ENCODE peak calls at places on chromosomes 4 and X, in ten cellular contexts. One of them, this sample, is unnamed.

GRCh38 chr4:61277785-61278184 is 77.7 kb downstream of the ADGRL3 start:
- DNase-seq in colonic mucosa: no peak
- DNase-seq in activated CD4-positive, alpha-beta T cell treated with anti-CD3 and anti-CD28 coated beads, Interleukin-2, amount 10 ng/mL, durations not matched to agents 7 days and 5 days: no peak
- DNase-seq in activated gamma-delta T cell treated with anti-CD3 and anti-CD28 coated beads, Interleukin-2, amount 50 U/mL, for 16 hours: no peak
- DNase-seq in mesenchymal stem cell: no peak
- DNase-seq in foreskin fibroblast: no peak
- DNase-seq in activated T-helper 1 cell treated with anti-CD3 and anti-CD28 coated beads, Interleukin-2, amount 50 U/mL, for 16 hours: no peak
- DNase-seq in AG09319: no peak
- DNase-seq in dermis microvascular lymphatic vessel endothelial cell: no peak
- DNase-seq in ascending aorta: no peak
- DNase-seq in this sample: no peak

GRCh38 chrX:19904778-19905367 is 17.5 kb upstream of the SH3KBP1 start:
- DNase-seq in colonic mucosa: no peak
- DNase-seq in activated CD4-positive, alpha-beta T cell treated with anti-CD3 and anti-CD28 coated beads, Interleukin-2, amount 10 ng/mL, durations not matched to agents 7 days and 5 days: peak; percentile 15
- DNase-seq in activated gamma-delta T cell treated with anti-CD3 and anti-CD28 coated beads, Interleukin-2, amount 50 U/mL, for 16 hours: no peak
- DNase-seq in mesenchymal stem cell: peak; percentile 45
- DNase-seq in foreskin fibroblast: no peak
- DNase-seq in activated T-helper 1 cell treated with anti-CD3 and anti-CD28 coated beads, Interleukin-2, amount 50 U/mL, for 16 hours: no peak
- DNase-seq in AG09319: no peak
- DNase-seq in dermis microvascular lymphatic vessel endothelial cell: peak; percentile 48
- DNase-seq in ascending aorta: no peak
- DNase-seq in this sample: peak; percentile 22

GRCh38 chr4:39587881-39588280 is 50.8 kb downstream of the SMIM14 start:
- DNase-seq in colonic mucosa: no peak
- DNase-seq in activated CD4-positive, alpha-beta T cell treated with anti-CD3 and anti-CD28 coated beads, Interleukin-2, amount 10 ng/mL, durations not matched to agents 7 days and 5 days: no peak
- DNase-seq in activated gamma-delta T cell treated with anti-CD3 and anti-CD28 coated beads, Interleukin-2, amount 50 U/mL, for 16 hours: no peak
- DNase-seq in mesenchymal stem cell: peak; percentile 69
- DNase-seq in foreskin fibroblast: peak; percentile 65
- DNase-seq in activated T-helper 1 cell treated with anti-CD3 and anti-CD28 coated beads, Interleukin-2, amount 50 U/mL, for 16 hours: no peak
- DNase-seq in AG09319: no peak
- DNase-seq in dermis microvascular lymphatic vessel endothelial cell: peak; percentile 66
- DNase-seq in ascending aorta: no peak
- DNase-seq in this sample: no peak

GRCh38 chr4:155948541-155948940 is 5.1 kb downstream of the CTSO start:
- DNase-seq in colonic mucosa: no peak
- DNase-seq in activated CD4-positive, alpha-beta T cell treated with anti-CD3 and anti-CD28 coated beads, Interleukin-2, amount 10 ng/mL, durations not matched to agents 7 days and 5 days: no peak
- DNase-seq in activated gamma-delta T cell treated with anti-CD3 and anti-CD28 coated beads, Interleukin-2, amount 50 U/mL, for 16 hours: no peak
- DNase-seq in mesenchymal stem cell: no peak
- DNase-seq in foreskin fibroblast: no peak
- DNase-seq in activated T-helper 1 cell treated with anti-CD3 and anti-CD28 coated beads, Interleukin-2, amount 50 U/mL, for 16 hours: no peak
- DNase-seq in AG09319: no peak
- DNase-seq in dermis microvascular lymphatic vessel endothelial cell: no peak
- DNase-seq in ascending aorta: no peak
- DNase-seq in this sample: no peak

GRCh38 chr4:75920327-75920726 is 18.1 kb upstream of the PPEF2 start:
- DNase-seq in colonic mucosa: peak; percentile 50
- DNase-seq in activated CD4-positive, alpha-beta T cell treated with anti-CD3 and anti-CD28 coated beads, Interleukin-2, amount 10 ng/mL, durations not matched to agents 7 days and 5 days: no peak
- DNase-seq in activated gamma-delta T cell treated with anti-CD3 and anti-CD28 coated beads, Interleukin-2, amount 50 U/mL, for 16 hours: no peak
- DNase-seq in mesenchymal stem cell: no peak
- DNase-seq in foreskin fibroblast: no peak
- DNase-seq in activated T-helper 1 cell treated with anti-CD3 and anti-CD28 coated beads, Interleukin-2, amount 50 U/mL, for 16 hours: no peak
- DNase-seq in AG09319: no peak
- DNase-seq in dermis microvascular lymphatic vessel endothelial cell: no peak
- DNase-seq in ascending aorta: no peak
- DNase-seq in this sample: no peak

GRCh38 chr4:82754546-82755165 is 43.9 kb downstream of the SCD5 start:
- DNase-seq in colonic mucosa: no peak
- DNase-seq in activated CD4-positive, alpha-beta T cell treated with anti-CD3 and anti-CD28 coated beads, Interleukin-2, amount 10 ng/mL, durations not matched to agents 7 days and 5 days: no peak
- DNase-seq in activated gamma-delta T cell treated with anti-CD3 and anti-CD28 coated beads, Interleukin-2, amount 50 U/mL, for 16 hours: no peak
- DNase-seq in mesenchymal stem cell: no peak
- DNase-seq in foreskin fibroblast: no peak
- DNase-seq in activated T-helper 1 cell treated with anti-CD3 and anti-CD28 coated beads, Interleukin-2, amount 50 U/mL, for 16 hours: no peak
- DNase-seq in AG09319: no peak
- DNase-seq in dermis microvascular lymphatic vessel endothelial cell: no peak
- DNase-seq in ascending aorta: peak; percentile 18
- DNase-seq in this sample: no peak

GRCh38 chrX:70664726-70665125 is 220.1 kb downstream of the DLG3 start:
- DNase-seq in colonic mucosa: no peak
- DNase-seq in activated CD4-positive, alpha-beta T cell treated with anti-CD3 and anti-CD28 coated beads, Interleukin-2, amount 10 ng/mL, durations not matched to agents 7 days and 5 days: peak; percentile 21
- DNase-seq in activated gamma-delta T cell treated with anti-CD3 and anti-CD28 coated beads, Interleukin-2, amount 50 U/mL, for 16 hours: no peak
- DNase-seq in mesenchymal stem cell: peak; percentile 33
- DNase-seq in foreskin fibroblast: peak; percentile 2
- DNase-seq in activated T-helper 1 cell treated with anti-CD3 and anti-CD28 coated beads, Interleukin-2, amount 50 U/mL, for 16 hours: no peak
- DNase-seq in AG09319: peak; percentile 2
- DNase-seq in dermis microvascular lymphatic vessel endothelial cell: peak; percentile 31
- DNase-seq in ascending aorta: no peak
- DNase-seq in this sample: no peak

GRCh38 chrX:143768976-143769375 is 48.4 kb upstream of the SPANXN2 start:
- DNase-seq in colonic mucosa: no peak
- DNase-seq in activated CD4-positive, alpha-beta T cell treated with anti-CD3 and anti-CD28 coated beads, Interleukin-2, amount 10 ng/mL, durations not matched to agents 7 days and 5 days: no peak
- DNase-seq in activated gamma-delta T cell treated with anti-CD3 and anti-CD28 coated beads, Interleukin-2, amount 50 U/mL, for 16 hours: no peak
- DNase-seq in mesenchymal stem cell: peak; percentile 10
- DNase-seq in foreskin fibroblast: no peak
- DNase-seq in activated T-helper 1 cell treated with anti-CD3 and anti-CD28 coated beads, Interleukin-2, amount 50 U/mL, for 16 hours: no peak
- DNase-seq in AG09319: no peak
- DNase-seq in dermis microvascular lymphatic vessel endothelial cell: no peak
- DNase-seq in ascending aorta: no peak
- DNase-seq in this sample: no peak

GRCh38 chr4:87209696-87210095 is 10.7 kb downstream of the KLHL8 start:
- DNase-seq in colonic mucosa: no peak
- DNase-seq in activated CD4-positive, alpha-beta T cell treated with anti-CD3 and anti-CD28 coated beads, Interleukin-2, amount 10 ng/mL, durations not matched to agents 7 days and 5 days: peak; percentile 25
- DNase-seq in activated gamma-delta T cell treated with anti-CD3 and anti-CD28 coated beads, Interleukin-2, amount 50 U/mL, for 16 hours: no peak
- DNase-seq in mesenchymal stem cell: no peak
- DNase-seq in foreskin fibroblast: no peak
- DNase-seq in activated T-helper 1 cell treated with anti-CD3 and anti-CD28 coated beads, Interleukin-2, amount 50 U/mL, for 16 hours: no peak
- DNase-seq in AG09319: no peak
- DNase-seq in dermis microvascular lymphatic vessel endothelial cell: no peak
- DNase-seq in ascending aorta: peak; percentile 75
- DNase-seq in this sample: no peak

GRCh38 chrX:17547658-17548057 is 172.7 kb downstream of the NHS start:
- DNase-seq in colonic mucosa: peak; percentile 67
- DNase-seq in activated CD4-positive, alpha-beta T cell treated with anti-CD3 and anti-CD28 coated beads, Interleukin-2, amount 10 ng/mL, durations not matched to agents 7 days and 5 days: no peak
- DNase-seq in activated gamma-delta T cell treated with anti-CD3 and anti-CD28 coated beads, Interleukin-2, amount 50 U/mL, for 16 hours: no peak
- DNase-seq in mesenchymal stem cell: peak; percentile 55
- DNase-seq in foreskin fibroblast: peak; percentile 77
- DNase-seq in activated T-helper 1 cell treated with anti-CD3 and anti-CD28 coated beads, Interleukin-2, amount 50 U/mL, for 16 hours: no peak
- DNase-seq in AG09319: peak; percentile 54
- DNase-seq in dermis microvascular lymphatic vessel endothelial cell: peak; percentile 88
- DNase-seq in ascending aorta: no peak
- DNase-seq in this sample: peak; percentile 82

GRCh38 chrX:16712116-16712824 is at the start of gene CTPS2:
- DNase-seq in colonic mucosa: peak; percentile 74
- DNase-seq in activated CD4-positive, alpha-beta T cell treated with anti-CD3 and anti-CD28 coated beads, Interleukin-2, amount 10 ng/mL, durations not matched to agents 7 days and 5 days: peak; percentile 35
- DNase-seq in activated gamma-delta T cell treated with anti-CD3 and anti-CD28 coated beads, Interleukin-2, amount 50 U/mL, for 16 hours: no peak
- DNase-seq in mesenchymal stem cell: peak; percentile 66
- DNase-seq in foreskin fibroblast: peak; percentile 54
- DNase-seq in activated T-helper 1 cell treated with anti-CD3 and anti-CD28 coated beads, Interleukin-2, amount 50 U/mL, for 16 hours: peak; percentile 6
- DNase-seq in AG09319: no peak
- DNase-seq in dermis microvascular lymphatic vessel endothelial cell: peak; percentile 42
- DNase-seq in ascending aorta: peak; percentile 81
- DNase-seq in this sample: peak; percentile 49

GRCh38 chr4:112099701-112100289 is 45.5 kb upstream of the FAM241A start:
- DNase-seq in colonic mucosa: no peak
- DNase-seq in activated CD4-positive, alpha-beta T cell treated with anti-CD3 and anti-CD28 coated beads, Interleukin-2, amount 10 ng/mL, durations not matched to agents 7 days and 5 days: no peak
- DNase-seq in activated gamma-delta T cell treated with anti-CD3 and anti-CD28 coated beads, Interleukin-2, amount 50 U/mL, for 16 hours: no peak
- DNase-seq in mesenchymal stem cell: peak; percentile 71
- DNase-seq in foreskin fibroblast: peak; percentile 28
- DNase-seq in activated T-helper 1 cell treated with anti-CD3 and anti-CD28 coated beads, Interleukin-2, amount 50 U/mL, for 16 hours: no peak
- DNase-seq in AG09319: no peak
- DNase-seq in dermis microvascular lymphatic vessel endothelial cell: peak; percentile 72
- DNase-seq in ascending aorta: no peak
- DNase-seq in this sample: no peak

GRCh38 chr4:20276848-20277247 is 25.1 kb downstream of the SLIT2 start:
- DNase-seq in colonic mucosa: no peak
- DNase-seq in activated CD4-positive, alpha-beta T cell treated with anti-CD3 and anti-CD28 coated beads, Interleukin-2, amount 10 ng/mL, durations not matched to agents 7 days and 5 days: no peak
- DNase-seq in activated gamma-delta T cell treated with anti-CD3 and anti-CD28 coated beads, Interleukin-2, amount 50 U/mL, for 16 hours: no peak
- DNase-seq in mesenchymal stem cell: no peak
- DNase-seq in foreskin fibroblast: no peak
- DNase-seq in activated T-helper 1 cell treated with anti-CD3 and anti-CD28 coated beads, Interleukin-2, amount 50 U/mL, for 16 hours: no peak
- DNase-seq in AG09319: no peak
- DNase-seq in dermis microvascular lymphatic vessel endothelial cell: no peak
- DNase-seq in ascending aorta: no peak
- DNase-seq in this sample: no peak

GRCh38 chr4:179989975-179990374 is 2253.2 kb upstream of the TENM3 start:
- DNase-seq in colonic mucosa: no peak
- DNase-seq in activated CD4-positive, alpha-beta T cell treated with anti-CD3 and anti-CD28 coated beads, Interleukin-2, amount 10 ng/mL, durations not matched to agents 7 days and 5 days: no peak
- DNase-seq in activated gamma-delta T cell treated with anti-CD3 and anti-CD28 coated beads, Interleukin-2, amount 50 U/mL, for 16 hours: no peak
- DNase-seq in mesenchymal stem cell: no peak
- DNase-seq in foreskin fibroblast: no peak
- DNase-seq in activated T-helper 1 cell treated with anti-CD3 and anti-CD28 coated beads, Interleukin-2, amount 50 U/mL, for 16 hours: no peak
- DNase-seq in AG09319: no peak
- DNase-seq in dermis microvascular lymphatic vessel endothelial cell: no peak
- DNase-seq in ascending aorta: no peak
- DNase-seq in this sample: no peak

GRCh38 chrX:103791233-103791632 is 14.6 kb downstream of the PLP1 start:
- DNase-seq in colonic mucosa: no peak
- DNase-seq in activated CD4-positive, alpha-beta T cell treated with anti-CD3 and anti-CD28 coated beads, Interleukin-2, amount 10 ng/mL, durations not matched to agents 7 days and 5 days: no peak
- DNase-seq in activated gamma-delta T cell treated with anti-CD3 and anti-CD28 coated beads, Interleukin-2, amount 50 U/mL, for 16 hours: no peak
- DNase-seq in mesenchymal stem cell: no peak
- DNase-seq in foreskin fibroblast: no peak
- DNase-seq in activated T-helper 1 cell treated with anti-CD3 and anti-CD28 coated beads, Interleukin-2, amount 50 U/mL, for 16 hours: no peak
- DNase-seq in AG09319: no peak
- DNase-seq in dermis microvascular lymphatic vessel endothelial cell: no peak
- DNase-seq in ascending aorta: no peak
- DNase-seq in this sample: no peak

GRCh38 chr4:56850910-56851309 is 29.4 kb upstream of the SPINK2 start:
- DNase-seq in colonic mucosa: no peak
- DNase-seq in activated CD4-positive, alpha-beta T cell treated with anti-CD3 and anti-CD28 coated beads, Interleukin-2, amount 10 ng/mL, durations not matched to agents 7 days and 5 days: no peak
- DNase-seq in activated gamma-delta T cell treated with anti-CD3 and anti-CD28 coated beads, Interleukin-2, amount 50 U/mL, for 16 hours: no peak
- DNase-seq in mesenchymal stem cell: no peak
- DNase-seq in foreskin fibroblast: no peak
- DNase-seq in activated T-helper 1 cell treated with anti-CD3 and anti-CD28 coated beads, Interleukin-2, amount 50 U/mL, for 16 hours: no peak
- DNase-seq in AG09319: no peak
- DNase-seq in dermis microvascular lymphatic vessel endothelial cell: no peak
- DNase-seq in ascending aorta: no peak
- DNase-seq in this sample: no peak

GRCh38 chrX:46597208-46597607 is 23.6 kb downstream of the CHST7 start:
- DNase-seq in colonic mucosa: no peak
- DNase-seq in activated CD4-positive, alpha-beta T cell treated with anti-CD3 and anti-CD28 coated beads, Interleukin-2, amount 10 ng/mL, durations not matched to agents 7 days and 5 days: no peak
- DNase-seq in activated gamma-delta T cell treated with anti-CD3 and anti-CD28 coated beads, Interleukin-2, amount 50 U/mL, for 16 hours: no peak
- DNase-seq in mesenchymal stem cell: no peak
- DNase-seq in foreskin fibroblast: no peak
- DNase-seq in activated T-helper 1 cell treated with anti-CD3 and anti-CD28 coated beads, Interleukin-2, amount 50 U/mL, for 16 hours: no peak
- DNase-seq in AG09319: no peak
- DNase-seq in dermis microvascular lymphatic vessel endothelial cell: no peak
- DNase-seq in ascending aorta: no peak
- DNase-seq in this sample: no peak

GRCh38 chr4:144650311-144650820 is 4.4 kb downstream of the HHIP start:
- DNase-seq in colonic mucosa: no peak
- DNase-seq in activated CD4-positive, alpha-beta T cell treated with anti-CD3 and anti-CD28 coated beads, Interleukin-2, amount 10 ng/mL, durations not matched to agents 7 days and 5 days: no peak
- DNase-seq in activated gamma-delta T cell treated with anti-CD3 and anti-CD28 coated beads, Interleukin-2, amount 50 U/mL, for 16 hours: no peak
- DNase-seq in mesenchymal stem cell: no peak
- DNase-seq in foreskin fibroblast: no peak
- DNase-seq in activated T-helper 1 cell treated with anti-CD3 and anti-CD28 coated beads, Interleukin-2, amount 50 U/mL, for 16 hours: no peak
- DNase-seq in AG09319: no peak
- DNase-seq in dermis microvascular lymphatic vessel endothelial cell: peak; percentile 39
- DNase-seq in ascending aorta: no peak
- DNase-seq in this sample: no peak

GRCh38 chrX:105837227-105837626 is 14.9 kb downstream of the NRK start:
- DNase-seq in colonic mucosa: no peak
- DNase-seq in activated CD4-positive, alpha-beta T cell treated with anti-CD3 and anti-CD28 coated beads, Interleukin-2, amount 10 ng/mL, durations not matched to agents 7 days and 5 days: no peak
- DNase-seq in activated gamma-delta T cell treated with anti-CD3 and anti-CD28 coated beads, Interleukin-2, amount 50 U/mL, for 16 hours: no peak
- DNase-seq in mesenchymal stem cell: peak; percentile 91
- DNase-seq in foreskin fibroblast: peak; percentile 53
- DNase-seq in activated T-helper 1 cell treated with anti-CD3 and anti-CD28 coated beads, Interleukin-2, amount 50 U/mL, for 16 hours: no peak
- DNase-seq in AG09319: no peak
- DNase-seq in dermis microvascular lymphatic vessel endothelial cell: peak; percentile 66
- DNase-seq in ascending aorta: peak; percentile 79
- DNase-seq in this sample: peak; percentile 50

This sample was measured in PC-9.